ENCODE peak calls at places on chromosomes 3 and 15, in seven cellular contexts. One of them, this sample, is unnamed.

GRCh38 chr3:25281041-25281842 is 146.8 kb upstream of the RARB start:
- DNase-seq in A172: no peak
- DNase-seq in ureter: no peak
- DNase-seq in non-pigmented ciliary epithelial cell: no peak
- DNase-seq in T-cell: no peak
- DNase-seq in KBM-7: no peak
- DNase-seq in hepatic stellate cell: no peak
- DNase-seq in this sample: no peak

GRCh38 chr3:141754032-141754431 is 9.2 kb upstream of the GRK7 start:
- DNase-seq in hepatic stellate cell: no peak
- DNase-seq in ureter: no peak
- DNase-seq in A172: no peak
- DNase-seq in T-cell: no peak
- DNase-seq in KBM-7: no peak
- DNase-seq in non-pigmented ciliary epithelial cell: no peak
- DNase-seq in this sample: no peak

GRCh38 chr3:64214002-64214696 is 11.1 kb downstream of the PRICKLE2 start:
- DNase-seq in KBM-7: peak
- DNase-seq in T-cell: no peak
- DNase-seq in non-pigmented ciliary epithelial cell: no peak
- DNase-seq in ureter: peak
- DNase-seq in hepatic stellate cell: peak
- DNase-seq in A172: peak
- DNase-seq in this sample: peak

GRCh38 chr3:194140520-194141414 is 4.8 kb downstream of the HES1 start:
- DNase-seq in A172: peak
- DNase-seq in KBM-7: peak
- DNase-seq in hepatic stellate cell: peak
- DNase-seq in non-pigmented ciliary epithelial cell: no peak
- DNase-seq in T-cell: no peak
- DNase-seq in ureter: peak
- DNase-seq in this sample: peak

GRCh38 chr3:126432901-126433480 is 38.3 kb downstream of the CFAP100 start:
- DNase-seq in A172: no peak
- DNase-seq in hepatic stellate cell: no peak
- DNase-seq in non-pigmented ciliary epithelial cell: no peak
- DNase-seq in T-cell: no peak
- DNase-seq in KBM-7: no peak
- DNase-seq in ureter: no peak
- DNase-seq in this sample: no peak

GRCh38 chr3:55333041-55333440 is 154.1 kb downstream of the WNT5A start:
- DNase-seq in non-pigmented ciliary epithelial cell: no peak
- DNase-seq in hepatic stellate cell: peak
- DNase-seq in ureter: no peak
- DNase-seq in T-cell: no peak
- DNase-seq in A172: no peak
- DNase-seq in KBM-7: no peak
- DNase-seq in this sample: peak

GRCh38 chr15:73322665-73323373 is 45.9 kb downstream of the HCN4 start:
- DNase-seq in ureter: no peak
- DNase-seq in T-cell: no peak
- DNase-seq in KBM-7: no peak
- DNase-seq in non-pigmented ciliary epithelial cell: no peak
- DNase-seq in hepatic stellate cell: no peak
- DNase-seq in A172: no peak
- DNase-seq in this sample: peak

GRCh38 chr3:4988815-4989648 is 9.8 kb downstream of the BHLHE40 start:
- DNase-seq in ureter: peak
- DNase-seq in T-cell: no peak
- DNase-seq in A172: peak
- DNase-seq in hepatic stellate cell: no peak
- DNase-seq in KBM-7: no peak
- DNase-seq in non-pigmented ciliary epithelial cell: no peak
- DNase-seq in this sample: no peak

GRCh38 chr3:58434990-58435389 is 1.4 kb upstream of the PDHB start:
- DNase-seq in ureter: peak
- DNase-seq in A172: peak
- DNase-seq in T-cell: no peak
- DNase-seq in non-pigmented ciliary epithelial cell: peak
- DNase-seq in hepatic stellate cell: peak
- DNase-seq in KBM-7: no peak
- DNase-seq in this sample: peak

GRCh38 chr15:59138243-59138642 is 33.3 kb downstream of the CCNB2 start:
- DNase-seq in A172: peak
- DNase-seq in hepatic stellate cell: peak
- DNase-seq in ureter: no peak
- DNase-seq in KBM-7: peak
- DNase-seq in T-cell: peak
- DNase-seq in non-pigmented ciliary epithelial cell: no peak
- DNase-seq in this sample: peak

GRCh38 chr3:83890039-83890762 is 1068.6 kb upstream of the CADM2 start:
- DNase-seq in T-cell: no peak
- DNase-seq in non-pigmented ciliary epithelial cell: peak
- DNase-seq in KBM-7: no peak
- DNase-seq in A172: no peak
- DNase-seq in hepatic stellate cell: no peak
- DNase-seq in ureter: no peak
- DNase-seq in this sample: no peak

GRCh38 chr3:47367631-47368030 is 13.2 kb upstream of the PTPN23 start:
- DNase-seq in T-cell: no peak
- DNase-seq in ureter: no peak
- DNase-seq in non-pigmented ciliary epithelial cell: no peak
- DNase-seq in hepatic stellate cell: no peak
- DNase-seq in KBM-7: no peak
- DNase-seq in A172: no peak
- DNase-seq in this sample: no peak

GRCh38 chr15:56953790-56954189 is 35.3 kb downstream of the TCF12 start:
- DNase-seq in A172: no peak
- DNase-seq in T-cell: no peak
- DNase-seq in KBM-7: no peak
- DNase-seq in hepatic stellate cell: no peak
- DNase-seq in ureter: no peak
- DNase-seq in non-pigmented ciliary epithelial cell: no peak
- DNase-seq in this sample: no peak

GRCh38 chr15:66611257-66612053 is 45.7 kb upstream of the LCTL start:
- DNase-seq in KBM-7: no peak
- DNase-seq in non-pigmented ciliary epithelial cell: no peak
- DNase-seq in hepatic stellate cell: no peak
- DNase-seq in ureter: no peak
- DNase-seq in A172: no peak
- DNase-seq in T-cell: no peak
- DNase-seq in this sample: no peak

GRCh38 chr15:39215006-39215405 is 365.9 kb upstream of the THBS1 start:
- DNase-seq in non-pigmented ciliary epithelial cell: no peak
- DNase-seq in A172: no peak
- DNase-seq in hepatic stellate cell: no peak
- DNase-seq in ureter: no peak
- DNase-seq in T-cell: no peak
- DNase-seq in KBM-7: no peak
- DNase-seq in this sample: no peak

GRCh38 chr3:100089802-100090668 is 24.3 kb downstream of the FILIP1L start:
- DNase-seq in T-cell: no peak
- DNase-seq in KBM-7: peak
- DNase-seq in ureter: no peak
- DNase-seq in A172: peak
- DNase-seq in non-pigmented ciliary epithelial cell: no peak
- DNase-seq in hepatic stellate cell: no peak
- DNase-seq in this sample: peak

GRCh38 chr3:177179281-177180067 is 17.8 kb downstream of the TBL1XR1 start:
- DNase-seq in KBM-7: peak
- DNase-seq in A172: no peak
- DNase-seq in T-cell: no peak
- DNase-seq in ureter: no peak
- DNase-seq in hepatic stellate cell: no peak
- DNase-seq in non-pigmented ciliary epithelial cell: no peak
- DNase-seq in this sample: no peak

GRCh38 chr15:33215941-33216872 is 21.7 kb upstream of the FMN1 start:
- DNase-seq in hepatic stellate cell: peak
- DNase-seq in A172: peak
- DNase-seq in T-cell: no peak
- DNase-seq in ureter: no peak
- DNase-seq in KBM-7: peak
- DNase-seq in non-pigmented ciliary epithelial cell: no peak
- DNase-seq in this sample: peak

GRCh38 chr3:50237754-50238548 is 1.9 kb downstream of the GNAI2 start:
- DNase-seq in KBM-7: peak
- DNase-seq in non-pigmented ciliary epithelial cell: no peak
- DNase-seq in T-cell: peak
- DNase-seq in A172: peak
- DNase-seq in ureter: peak
- DNase-seq in hepatic stellate cell: peak
- DNase-seq in this sample: peak

GRCh38 chr15:62706361-62706760 is 336.2 kb upstream of the TPM1 start:
- DNase-seq in T-cell: no peak
- DNase-seq in A172: no peak
- DNase-seq in KBM-7: no peak
- DNase-seq in hepatic stellate cell: no peak
- DNase-seq in non-pigmented ciliary epithelial cell: no peak
- DNase-seq in ureter: no peak
- DNase-seq in this sample: no peak

GRCh38 chr3:89656388-89656787 is 549.0 kb downstream of the EPHA3 start:
- DNase-seq in non-pigmented ciliary epithelial cell: no peak
- DNase-seq in KBM-7: no peak
- DNase-seq in A172: no peak
- DNase-seq in ureter: no peak
- DNase-seq in hepatic stellate cell: no peak
- DNase-seq in T-cell: no peak
- DNase-seq in this sample: no peak

GRCh38 chr15:22232675-22233074 is 152.3 kb downstream of the OR4M2 start:
- DNase-seq in A172: no peak
- DNase-seq in ureter: no peak
- DNase-seq in non-pigmented ciliary epithelial cell: no peak
- DNase-seq in T-cell: no peak
- DNase-seq in hepatic stellate cell: no peak
- DNase-seq in KBM-7: no peak
- DNase-seq in this sample: no peak

GRCh38 chr15:59722032-59722431 is 32.9 kb upstream of the BNIP2 start:
- DNase-seq in non-pigmented ciliary epithelial cell: no peak
- DNase-seq in hepatic stellate cell: no peak
- DNase-seq in KBM-7: no peak
- DNase-seq in ureter: no peak
- DNase-seq in T-cell: no peak
- DNase-seq in A172: no peak
- DNase-seq in this sample: no peak

GRCh38 chr3:27943106-27943505 is 221.0 kb upstream of the EOMES start:
- DNase-seq in hepatic stellate cell: no peak
- DNase-seq in A172: peak
- DNase-seq in KBM-7: no peak
- DNase-seq in T-cell: no peak
- DNase-seq in ureter: no peak
- DNase-seq in non-pigmented ciliary epithelial cell: no peak
- DNase-seq in this sample: no peak

GRCh38 chr3:120567370-120568197 is 28.6 kb upstream of the NDUFB4 start:
- DNase-seq in non-pigmented ciliary epithelial cell: no peak
- DNase-seq in A172: peak
- DNase-seq in T-cell: no peak
- DNase-seq in hepatic stellate cell: no peak
- DNase-seq in ureter: no peak
- DNase-seq in KBM-7: peak
- DNase-seq in this sample: no peak

GRCh38 chr3:180275176-180275575 is 238.4 kb upstream of the PEX5L start:
- DNase-seq in T-cell: no peak
- DNase-seq in KBM-7: no peak
- DNase-seq in A172: no peak
- DNase-seq in ureter: no peak
- DNase-seq in hepatic stellate cell: no peak
- DNase-seq in non-pigmented ciliary epithelial cell: no peak
- DNase-seq in this sample: no peak

This sample was measured in Daoy.